ENCODE peak calls at places on chromosome 15, in ten cellular contexts. One of them, this sample, is unnamed.

GRCh38 chr15:62847900-62848489 is 194.6 kb upstream of the TPM1 start:
- DNase-seq in frontal cortex: peak
- DNase-seq in prostate gland: no peak
- DNase-seq in iPS-NIHi11: peak
- DNase-seq in immature natural killer cell: no peak
- DNase-seq in Calu3: peak
- DNase-seq in cerebellar cortex: peak
- DNase-seq in osteocyte: no peak
- DNase-seq in nucleus accumbens: peak
- DNase-seq in AG08396: peak
- DNase-seq in this sample: peak

GRCh38 chr15:57591822-57592367 is at the start of gene MYZAP:
- DNase-seq in frontal cortex: peak
- DNase-seq in cerebellar cortex: no peak
- DNase-seq in immature natural killer cell: no peak
- DNase-seq in Calu3: peak
- DNase-seq in AG08396: peak
- DNase-seq in prostate gland: peak
- DNase-seq in osteocyte: no peak
- DNase-seq in iPS-NIHi11: peak
- DNase-seq in nucleus accumbens: peak
- DNase-seq in this sample: peak

GRCh38 chr15:39599871-39600270 is 19.0 kb downstream of the THBS1 start:
- DNase-seq in AG08396: no peak
- DNase-seq in osteocyte: no peak
- DNase-seq in frontal cortex: no peak
- DNase-seq in cerebellar cortex: no peak
- DNase-seq in prostate gland: no peak
- DNase-seq in iPS-NIHi11: no peak
- DNase-seq in Calu3: no peak
- DNase-seq in nucleus accumbens: no peak
- DNase-seq in immature natural killer cell: no peak
- DNase-seq in this sample: no peak

GRCh38 chr15:98241032-98241554 is 280.6 kb downstream of the ARRDC4 start:
- DNase-seq in Calu3: no peak
- DNase-seq in iPS-NIHi11: peak
- DNase-seq in osteocyte: no peak
- DNase-seq in AG08396: no peak
- DNase-seq in nucleus accumbens: no peak
- DNase-seq in frontal cortex: no peak
- DNase-seq in immature natural killer cell: no peak
- DNase-seq in prostate gland: no peak
- DNase-seq in cerebellar cortex: no peak
- DNase-seq in this sample: no peak

GRCh38 chr15:52021128-52021671 is 2.2 kb downstream of the MAPK6 start:
- DNase-seq in frontal cortex: peak
- DNase-seq in AG08396: peak
- DNase-seq in prostate gland: no peak
- DNase-seq in iPS-NIHi11: peak
- DNase-seq in nucleus accumbens: peak
- DNase-seq in cerebellar cortex: peak
- DNase-seq in immature natural killer cell: peak
- DNase-seq in osteocyte: no peak
- DNase-seq in Calu3: peak
- DNase-seq in this sample: no peak

GRCh38 chr15:58442122-58442521 is 10.3 kb downstream of the LIPC start:
- DNase-seq in osteocyte: no peak
- DNase-seq in nucleus accumbens: no peak
- DNase-seq in AG08396: no peak
- DNase-seq in prostate gland: no peak
- DNase-seq in immature natural killer cell: no peak
- DNase-seq in Calu3: no peak
- DNase-seq in iPS-NIHi11: no peak
- DNase-seq in frontal cortex: no peak
- DNase-seq in cerebellar cortex: no peak
- DNase-seq in this sample: no peak

GRCh38 chr15:29451201-29451781 is 181.7 kb upstream of the NSMCE3 start:
- DNase-seq in prostate gland: no peak
- DNase-seq in osteocyte: no peak
- DNase-seq in cerebellar cortex: no peak
- DNase-seq in immature natural killer cell: no peak
- DNase-seq in Calu3: no peak
- DNase-seq in nucleus accumbens: no peak
- DNase-seq in frontal cortex: no peak
- DNase-seq in iPS-NIHi11: peak
- DNase-seq in AG08396: no peak
- DNase-seq in this sample: no peak

GRCh38 chr15:98648654-98649537 is 557 bp downstream of the IGF1R start:
- DNase-seq in iPS-NIHi11: peak
- DNase-seq in prostate gland: peak
- DNase-seq in nucleus accumbens: no peak
- DNase-seq in frontal cortex: peak
- DNase-seq in AG08396: peak
- DNase-seq in cerebellar cortex: peak
- DNase-seq in immature natural killer cell: peak
- DNase-seq in osteocyte: no peak
- DNase-seq in Calu3: peak
- DNase-seq in this sample: peak